ENCODE peak calls at places on chromosomes 12 and 14, in five cellular contexts. One of them, this sample, is unnamed.

GRCh38 chr12:115223322-115223721 is 539.3 kb upstream of the TBX3 start:
- DNase-seq in NCI-H460: no peak
- DNase-seq in activated B cell treated with CpG ODN at 0.5 μM for 24 hours: no peak
- DNase-seq in activated CD8-positive, alpha-beta memory T cell treated with anti-CD3 and anti-CD28 coated beads for 48 hours: no peak
- DNase-seq in GF-D8: no peak
- DNase-seq in this sample: no peak

GRCh38 chr14:87002831-87003230 is 990.2 kb downstream of the GALC start:
- DNase-seq in NCI-H460: no peak
- DNase-seq in GF-D8: no peak
- DNase-seq in activated CD8-positive, alpha-beta memory T cell treated with anti-CD3 and anti-CD28 coated beads for 48 hours: no peak
- DNase-seq in activated B cell treated with CpG ODN at 0.5 μM for 24 hours: no peak
- DNase-seq in this sample: no peak

GRCh38 chr14:37124617-37125016 is 47.8 kb downstream of the SLC25A21 start:
- DNase-seq in activated B cell treated with CpG ODN at 0.5 μM for 24 hours: no peak
- DNase-seq in GF-D8: no peak
- DNase-seq in activated CD8-positive, alpha-beta memory T cell treated with anti-CD3 and anti-CD28 coated beads for 48 hours: no peak
- DNase-seq in NCI-H460: no peak
- DNase-seq in this sample: no peak

GRCh38 chr14:40292664-40293063 is 860.4 kb upstream of the FBXO33 start:
- DNase-seq in activated CD8-positive, alpha-beta memory T cell treated with anti-CD3 and anti-CD28 coated beads for 48 hours: no peak
- DNase-seq in NCI-H460: no peak
- DNase-seq in activated B cell treated with CpG ODN at 0.5 μM for 24 hours: no peak
- DNase-seq in GF-D8: no peak
- DNase-seq in this sample: no peak

GRCh38 chr14:99806841-99807240 is 13.6 kb downstream of the EML1 start:
- DNase-seq in activated B cell treated with CpG ODN at 0.5 μM for 24 hours: no peak
- DNase-seq in NCI-H460: no peak
- DNase-seq in activated CD8-positive, alpha-beta memory T cell treated with anti-CD3 and anti-CD28 coated beads for 48 hours: no peak
- DNase-seq in GF-D8: no peak
- DNase-seq in this sample: no peak

GRCh38 chr14:75927564-75928087 is 54.2 kb downstream of the TGFB3 start:
- DNase-seq in GF-D8: no peak
- DNase-seq in NCI-H460: no peak
- DNase-seq in activated B cell treated with CpG ODN at 0.5 μM for 24 hours: no peak
- DNase-seq in activated CD8-positive, alpha-beta memory T cell treated with anti-CD3 and anti-CD28 coated beads for 48 hours: no peak
- DNase-seq in this sample: no peak

GRCh38 chr14:93939304-93940229 is 12.4 kb downstream of the FAM181A start:
- DNase-seq in GF-D8: no peak
- DNase-seq in activated CD8-positive, alpha-beta memory T cell treated with anti-CD3 and anti-CD28 coated beads for 48 hours: peak; percentile 95
- DNase-seq in activated B cell treated with CpG ODN at 0.5 μM for 24 hours: peak; percentile 96
- DNase-seq in NCI-H460: peak; percentile 58
- DNase-seq in this sample: peak; percentile 56

GRCh38 chr14:65478596-65478995 is 66.1 kb downstream of the FUT8 start:
- DNase-seq in activated CD8-positive, alpha-beta memory T cell treated with anti-CD3 and anti-CD28 coated beads for 48 hours: no peak
- DNase-seq in NCI-H460: no peak
- DNase-seq in activated B cell treated with CpG ODN at 0.5 μM for 24 hours: no peak
- DNase-seq in GF-D8: no peak
- DNase-seq in this sample: peak; percentile 38

GRCh38 chr14:50501642-50502041 is 30.7 kb downstream of the MAP4K5 start:
- DNase-seq in activated B cell treated with CpG ODN at 0.5 μM for 24 hours: no peak
- DNase-seq in GF-D8: no peak
- DNase-seq in activated CD8-positive, alpha-beta memory T cell treated with anti-CD3 and anti-CD28 coated beads for 48 hours: no peak
- DNase-seq in NCI-H460: no peak
- DNase-seq in this sample: no peak

This sample was measured in HCT116.